ENCODE peak calls at places on chromosomes 6 and 20, in nine cellular contexts. M, U, O, Q, A, W, B, X and K are unnamed samples.
A peak's percentile ranks its signal among the peaks of the same experiment; 100 is the strongest.

GRCh38 chr6:127031511-127031910 is 87.0 kb upstream of the RSPO3 start:
- DNase-seq in M (no peak), U (no peak), O (no peak), Q (no peak), A (no peak), W (no peak), B (no peak), X (no peak), K (peak; percentile 23)

GRCh38 chr20:47464380-47465101 is 37.1 kb upstream of the NCOA3 start:
- DNase-seq in M (peak; percentile 94), U (peak; percentile 61), O (peak; percentile 80), Q (no peak), A (no peak), W (no peak), B (peak; percentile 99), X (peak; percentile 53), K (peak; percentile 99)

GRCh38 chr6:119308994-119309657 is 40.4 kb downstream of the MAN1A1 start:
- DNase-seq in M (no peak), U (no peak), O (no peak), Q (no peak), A (no peak), W (no peak), B (no peak), X (no peak), K (peak; percentile 80)

GRCh38 chr6:7630792-7631191 is 40.8 kb downstream of the SNRNP48 start:
- DNase-seq in M (no peak), U (no peak), O (no peak), Q (no peak), A (no peak), W (no peak), B (no peak), X (no peak), K (no peak)

GRCh38 chr20:41408131-41408789 is 41.6 kb upstream of the EMILIN3 start:
- DNase-seq in M (no peak), U (no peak), O (no peak), Q (no peak), A (no peak), W (no peak), B (no peak), X (no peak), K (no peak)

GRCh38 chr20:46139908-46140482 is 21.9 kb downstream of the CD40 start:
- DNase-seq in M (peak; percentile 29), U (no peak), O (no peak), Q (no peak), A (no peak), W (no peak), B (peak; percentile 80), X (no peak), K (no peak)

GRCh38 chr6:2634151-2634964 is 116.4 kb downstream of the MYLK4 start:
- DNase-seq in M (peak; percentile 71), U (peak; percentile 86), O (peak; percentile 90), Q (peak; percentile 74), A (peak; percentile 62), W (peak; percentile 81), B (peak; percentile 84), X (peak; percentile 88), K (peak; percentile 90)

GRCh38 chr20:43292221-43292620 is 102.5 kb upstream of the PTPRT start:
- DNase-seq in M (no peak), U (no peak), O (no peak), Q (no peak), A (no peak), W (no peak), B (no peak), X (no peak), K (no peak)

GRCh38 chr6:105282801-105283585 is 103.2 kb upstream of the POPDC3 start:
- DNase-seq in M (no peak), U (no peak), O (no peak), Q (no peak), A (no peak), W (no peak), B (no peak), X (no peak), K (no peak)

GRCh38 chr6:41729624-41730023 is 5.8 kb downstream of the TFEB start:
- DNase-seq in M (no peak), U (no peak), O (peak; percentile 23), Q (no peak), A (no peak), W (no peak), B (no peak), X (no peak), K (no peak)

GRCh38 chr20:15241696-15242095 is 904.3 kb upstream of the FLRT3 start:
- DNase-seq in M (no peak), U (no peak), O (no peak), Q (no peak), A (no peak), W (no peak), B (no peak), X (no peak), K (no peak)

GRCh38 chr20:19964289-19965263 is 52.6 kb upstream of the NAA20 start:
- DNase-seq in M (peak; percentile 89), U (peak; percentile 29), O (peak; percentile 81), Q (no peak), A (peak; percentile 24), W (no peak), B (peak; percentile 90), X (no peak), K (peak; percentile 97)

GRCh38 chr6:106119526-106119925 is 33.4 kb downstream of the PRDM1 start:
- DNase-seq in M (no peak), U (no peak), O (no peak), Q (no peak), A (no peak), W (no peak), B (peak; percentile 91), X (no peak), K (no peak)

GRCh38 chr20:63002511-63002910 is 4.3 kb downstream of the BHLHE23 start:
- DNase-seq in M (no peak), U (no peak), O (no peak), Q (no peak), A (no peak), W (no peak), B (peak; percentile 47), X (no peak), K (no peak)

GRCh38 chr20:63249891-63250290 is 4.4 kb downstream of the NKAIN4 start:
- DNase-seq in M (no peak), U (no peak), O (no peak), Q (no peak), A (no peak), W (no peak), B (no peak), X (no peak), K (no peak)

GRCh38 chr6:17291778-17292177 is 10.6 kb downstream of the RBM24 start:
- DNase-seq in M (no peak), U (no peak), O (peak; percentile 65), Q (no peak), A (no peak), W (no peak), B (no peak), X (no peak), K (no peak)
- H3K4me3 ChIP-seq in M (no peak overlapping the region), U (peak overlapping the region; percentile 86), O (peak overlapping the region; percentile 93), Q (no peak overlapping the region), A (no peak overlapping the region), W (no peak overlapping the region), B (no peak overlapping the region), X (peak overlapping the region; percentile 32), K (no peak overlapping the region)

GRCh38 chr6:26103770-26104456 is 16.7 kb downstream of the HFE start:
- DNase-seq in M (peak; percentile 92), U (peak; percentile 80), O (peak; percentile 92), Q (peak; percentile 93), A (peak; percentile 89), W (peak; percentile 85), B (peak; percentile 90), X (peak; percentile 90), K (peak; percentile 95)

GRCh38 chr6:26103141-26103769 is 16.0 kb downstream of the HFE start:
- DNase-seq in M (no peak), U (no peak), O (no peak), Q (no peak), A (no peak), W (no peak), B (peak; percentile 46), X (no peak), K (peak; percentile 64)

GRCh38 chr6:26105842-26106241 is 18.6 kb downstream of the HFE start:
- DNase-seq in M (no peak), U (no peak), O (no peak), Q (no peak), A (no peak), W (no peak), B (peak; percentile 35), X (no peak), K (no peak)

GRCh38 chr6:26104457-26105108 is 17.4 kb downstream of the HFE start:
- DNase-seq in M (no peak), U (no peak), O (no peak), Q (no peak), A (no peak), W (no peak), B (no peak), X (no peak), K (no peak)

DNA sequence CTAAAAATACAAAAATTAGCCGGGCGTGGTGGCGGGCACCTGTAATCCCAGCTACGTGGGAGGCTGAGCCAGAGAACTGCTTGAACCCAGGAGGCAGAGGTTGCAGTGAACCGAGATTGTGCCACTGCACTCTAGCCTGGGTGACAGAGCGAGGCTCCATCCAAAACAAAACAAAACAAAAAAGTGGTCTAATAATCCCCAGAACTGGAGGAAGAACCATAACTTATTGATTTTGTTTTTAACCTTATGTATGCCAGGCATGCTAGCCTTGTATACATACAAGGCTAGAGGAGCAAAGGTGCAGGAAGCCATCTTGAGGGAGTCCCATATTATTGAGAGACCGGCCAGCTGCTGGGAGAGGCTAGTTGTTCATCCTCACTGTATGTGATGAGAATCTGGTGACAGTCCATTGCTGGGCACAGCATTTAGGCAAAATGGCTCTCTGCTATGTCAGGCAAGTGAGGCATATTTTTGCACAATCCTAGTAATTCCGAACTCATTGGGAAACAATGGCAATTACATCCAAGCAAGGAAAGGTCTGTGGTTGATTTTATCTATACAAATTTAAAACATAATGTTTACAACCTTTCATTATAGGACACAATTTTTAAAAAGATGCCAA is 18.0 kb downstream of the HFE start:
- DNase-seq in M (no peak), U (no peak), O (no peak), Q (no peak), A (no peak), W (no peak), B (no peak), X (no peak), K (no peak)
- H3K4me3 ChIP-seq in M (no peak overlapping the region), U (no peak overlapping the region), O (no peak overlapping the region), Q (no peak overlapping the region), A (no peak overlapping the region), W (no peak overlapping the region), B (no peak overlapping the region), X (no peak overlapping the region), K (no peak overlapping the region)

GRCh38 chr6:125612400-125612846 is 137.0 kb upstream of the HEY2 start:
- DNase-seq in M (no peak), U (no peak), O (no peak), Q (no peak), A (no peak), W (no peak), B (no peak), X (no peak), K (no peak)
- H3K4me3 ChIP-seq in M (no peak overlapping the region), U (peak overlapping the region; percentile 37), O (no peak overlapping the region), Q (no peak overlapping the region), A (no peak overlapping the region), W (no peak overlapping the region), B (no peak overlapping the region), X (peak overlapping the region; percentile 33), K (no peak overlapping the region)

DNA sequence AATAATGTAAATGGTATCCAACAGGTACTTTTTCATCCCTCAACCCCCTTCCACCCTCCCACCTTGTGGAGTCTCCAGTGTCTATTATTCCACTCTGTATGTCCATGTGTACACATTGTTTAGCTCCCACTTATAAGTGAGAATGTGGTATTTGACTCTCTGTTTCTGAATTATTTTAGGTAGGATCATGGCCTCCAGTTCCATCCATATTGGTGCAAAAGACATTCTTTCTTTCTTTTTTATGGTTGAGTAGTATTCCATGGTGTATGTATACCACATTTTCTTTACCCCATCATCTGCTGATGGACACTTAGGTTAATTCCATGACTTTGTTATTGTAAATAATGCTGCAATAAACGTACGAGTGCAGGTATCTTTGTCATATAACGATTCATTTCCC is 58.2 kb upstream of the PRND start:
- DNase-seq in M (no peak), U (no peak), O (no peak), Q (no peak), A (no peak), W (no peak), B (no peak), X (no peak), K (no peak)
- H3K4me3 ChIP-seq in M (no peak overlapping the region), U (no peak overlapping the region), O (no peak overlapping the region), Q (no peak overlapping the region), A (no peak overlapping the region), W (no peak overlapping the region), B (no peak overlapping the region), X (no peak overlapping the region), K (no peak overlapping the region)